ENCODE peak calls at places on chromosomes 13 and 19, in four cellular contexts. G is K562, Y is HepG2, C is GM12878. H is an unnamed sample.

GRCh38 chr19:35903550-35904179 is 1.3 kb downstream of the HCST start:
- DNase-seq in G (peak), Y (peak), C (peak), H (peak)

GRCh38 chr13:111460548-111461444 is 140.4 kb downstream of the TEX29 start:
- DNase-seq in C (no peak), Y (peak), G (no peak), H (peak)

GRCh38 chr13:60755380-60756163 is 358.6 kb downstream of the TDRD3 start:
- DNase-seq in Y (no peak), G (no peak), C (no peak), H (no peak)

GRCh38 chr13:73870970-73871935 is 263.0 kb downstream of the KLF12 start:
- DNase-seq in G (no peak), Y (no peak), C (no peak), H (peak)

GRCh38 chr13:21964686-21965085 is 293.8 kb downstream of the FGF9 start:
- DNase-seq in C (no peak), G (no peak), Y (no peak), H (no peak)

GRCh38 chr13:51070005-51070649 is 40.9 kb downstream of the C13orf42 start:
- DNase-seq in G (peak), Y (peak), C (peak), H (peak)

GRCh38 chr13:48574036-48574796 is 41.3 kb upstream of the RCBTB2 start:
- DNase-seq in Y (no peak), C (no peak), G (no peak), H (no peak)

GRCh38 chr19:7926021-7926726 is at the start of gene CTXN1:
- DNase-seq in Y (no peak), G (peak), C (no peak), H (peak)

GRCh38 chr19:33175886-33176669 is 18.1 kb upstream of the LRP3 start:
- DNase-seq in Y (peak), G (no peak), C (no peak), H (no peak)

GRCh38 chr19:661427-662196 is 1.4 kb downstream of the RNF126 start:
- DNase-seq in G (no peak), Y (no peak), C (no peak), H (no peak)

GRCh38 chr19:53898680-53899341 is 10.3 kb upstream of the CACNG7 start:
- DNase-seq in Y (no peak), G (peak), C (no peak), H (peak)

GRCh38 chr13:102779426-102780159 is 6.0 kb upstream of the TEX30 start:
- DNase-seq in C (no peak), G (no peak), Y (no peak), H (no peak)

GRCh38 chr19:34084396-34085145 is 87.7 kb upstream of the LSM14A start:
- DNase-seq in G (no peak), Y (no peak), C (no peak), H (no peak)

GRCh38 chr13:36476661-36477060 is 44.4 kb downstream of the CCNA1 start:
- DNase-seq in G (no peak), C (no peak), Y (no peak), H (no peak)

GRCh38 chr19:38648789-38649304 is 1.4 kb downstream of the ACTN4 start:
- DNase-seq in Y (no peak), G (no peak), C (no peak), H (no peak)

GRCh38 chr19:38649305-38650179 is 2.1 kb downstream of the ACTN4 start:
- DNase-seq in G (no peak), C (no peak), Y (peak), H (no peak)

GRCh38 chr19:38653028-38653571 is 5.7 kb downstream of the ACTN4 start:
- DNase-seq in Y (peak), C (no peak), G (no peak), H (no peak)

GRCh38 chr19:38650180-38650775 is 2.8 kb downstream of the ACTN4 start:
- DNase-seq in C (no peak), Y (no peak), G (no peak), H (no peak)

GRCh38 chr19:38650911-38651584 is 3.6 kb downstream of the ACTN4 start:
- DNase-seq in C (no peak), G (no peak), Y (no peak), H (no peak)
- TF ChIP-seq TARDBP in C (no peak), G (no peak), Y (no peak), H (no peak)

GRCh38 chr19:16934489-16934888 is 45.7 kb downstream of the F2RL3 start:
- DNase-seq in G (no peak), C (no peak), Y (no peak), H (no peak)
- TF ChIP-seq FOXK2 in G (no peak), C (no peak), Y (no peak), H (no peak)

GRCh38 chr19:52522555-52522954 is 4.9 kb upstream of the ZNF808 start:
- DNase-seq in G (peak), C (no peak), Y (no peak), H (no peak)
- TF ChIP-seq TARDBP in G (no peak), C (no peak), Y (no peak), H (no peak)

GRCh38 chr19:46737275-46737654 is 8.6 kb upstream of the FKRP start:
- DNase-seq in Y (no peak), G (peak), C (no peak), H (no peak)

GRCh38 chr19:46741447-46741846 is 4.4 kb upstream of the FKRP start:
- DNase-seq in C (no peak), G (no peak), Y (no peak), H (no peak)

GRCh38 chr19:46737761-46738171 is 8.1 kb upstream of the FKRP start:
- DNase-seq in Y (no peak), C (no peak), G (no peak), H (no peak)

GRCh38 chr19:46736544-46737274 is 9.1 kb upstream of the FKRP start:
- DNase-seq in Y (no peak), G (peak), C (no peak), H (no peak)

GRCh38 chr19:46739290-46739771 is 6.5 kb upstream of the FKRP start:
- DNase-seq in C (no peak), G (no peak), Y (no peak), H (no peak)
- TF ChIP-seq FOXK2 in C (no peak), G (no peak), Y (no peak), H (no peak)

DNA sequence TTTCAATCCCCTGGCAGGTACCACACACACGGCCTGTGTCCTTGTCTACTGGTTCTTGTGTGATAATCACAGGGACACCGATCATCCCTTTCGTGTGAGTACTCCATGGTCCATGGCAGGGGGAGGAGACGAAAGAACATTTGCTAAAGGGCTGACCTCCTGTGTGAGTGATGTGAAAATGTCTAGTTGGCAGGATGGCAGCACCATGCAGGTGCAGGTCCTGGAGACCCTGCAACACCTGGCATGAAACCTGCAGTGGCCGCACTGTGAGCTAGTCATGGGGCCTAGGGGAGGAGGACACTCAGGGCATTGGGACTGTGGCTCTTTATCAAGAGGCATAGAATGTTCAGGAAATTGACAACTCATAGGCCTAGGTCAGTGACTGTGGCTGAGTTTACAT is 22.9 kb upstream of the LGALS14 start:
- DNase-seq in Y (no peak), G (no peak), C (no peak), H (no peak)
- TF ChIP-seq TARDBP in Y (no peak), G (no peak), C (no peak), H (no peak)

DNA sequence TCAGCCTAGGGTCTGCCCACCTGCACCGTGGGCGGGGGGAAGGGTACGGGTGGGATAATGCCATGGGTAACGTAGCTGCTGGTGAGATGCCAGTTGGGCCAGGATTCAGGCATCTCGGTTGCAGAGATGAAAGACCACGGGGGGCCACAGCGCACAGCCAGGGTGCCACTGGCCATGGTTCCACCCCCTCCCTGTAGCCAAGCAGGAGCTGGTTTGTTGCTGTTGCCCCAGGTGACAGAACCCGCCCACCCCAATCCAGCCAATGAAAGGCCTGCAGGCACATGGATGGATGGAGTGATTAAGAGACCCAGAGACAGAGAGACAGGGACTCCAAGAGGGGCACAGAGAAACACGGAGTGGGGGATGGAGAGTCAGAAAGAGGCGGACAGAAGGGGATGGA is 1.0 kb upstream of the CGB7 start:
- DNase-seq in Y (no peak), G (peak), C (no peak), H (peak)
- TF ChIP-seq FOXK2 in Y (no peak), G (no peak), C (no peak), H (no peak)

DNA sequence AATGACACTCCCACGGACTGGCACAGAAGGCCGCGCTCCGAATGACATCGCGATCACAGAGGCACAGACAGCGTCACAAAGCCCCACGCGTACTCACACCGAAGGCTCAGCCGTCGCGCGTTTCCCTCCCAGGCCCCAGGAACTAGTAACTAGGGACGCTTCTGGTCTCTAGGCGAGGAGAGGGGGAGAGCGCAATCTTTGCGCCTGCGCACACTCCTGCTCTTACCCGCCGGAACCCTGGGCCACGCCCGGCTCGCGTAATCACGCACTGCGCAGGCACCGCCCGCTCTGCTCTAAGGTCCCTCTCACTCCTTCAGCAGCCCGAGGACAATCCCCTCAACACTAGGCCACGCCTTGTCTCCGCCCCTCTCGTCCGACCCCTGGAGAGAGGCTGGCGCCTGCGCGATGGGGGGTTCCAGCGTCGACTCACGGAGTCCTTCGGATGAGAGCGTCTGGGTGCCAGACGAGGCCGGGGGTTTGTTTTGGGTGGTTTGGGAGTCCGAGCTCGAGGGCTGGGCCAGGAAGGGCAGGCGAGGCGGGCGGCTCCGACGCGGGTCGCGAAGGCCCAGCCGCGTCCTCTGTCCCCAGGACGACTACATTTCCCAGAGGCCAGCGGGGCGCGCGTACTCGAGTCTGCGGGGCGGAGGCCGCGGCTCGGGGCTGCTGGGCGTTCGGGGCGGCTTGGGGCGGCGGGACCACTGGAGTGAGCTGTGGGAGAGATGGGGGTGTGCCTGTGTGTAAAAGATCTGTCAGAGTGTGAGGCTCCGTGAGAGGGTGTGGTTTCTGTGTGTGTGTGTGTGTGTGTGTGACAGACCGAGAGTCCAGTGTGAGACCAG is at the start of gene ZNF471:
- DNase-seq in Y (no peak), G (no peak), C (no peak), H (peak)
- TF ChIP-seq TARDBP in Y (no peak), G (no peak), C (no peak), H (no peak)

DNA sequence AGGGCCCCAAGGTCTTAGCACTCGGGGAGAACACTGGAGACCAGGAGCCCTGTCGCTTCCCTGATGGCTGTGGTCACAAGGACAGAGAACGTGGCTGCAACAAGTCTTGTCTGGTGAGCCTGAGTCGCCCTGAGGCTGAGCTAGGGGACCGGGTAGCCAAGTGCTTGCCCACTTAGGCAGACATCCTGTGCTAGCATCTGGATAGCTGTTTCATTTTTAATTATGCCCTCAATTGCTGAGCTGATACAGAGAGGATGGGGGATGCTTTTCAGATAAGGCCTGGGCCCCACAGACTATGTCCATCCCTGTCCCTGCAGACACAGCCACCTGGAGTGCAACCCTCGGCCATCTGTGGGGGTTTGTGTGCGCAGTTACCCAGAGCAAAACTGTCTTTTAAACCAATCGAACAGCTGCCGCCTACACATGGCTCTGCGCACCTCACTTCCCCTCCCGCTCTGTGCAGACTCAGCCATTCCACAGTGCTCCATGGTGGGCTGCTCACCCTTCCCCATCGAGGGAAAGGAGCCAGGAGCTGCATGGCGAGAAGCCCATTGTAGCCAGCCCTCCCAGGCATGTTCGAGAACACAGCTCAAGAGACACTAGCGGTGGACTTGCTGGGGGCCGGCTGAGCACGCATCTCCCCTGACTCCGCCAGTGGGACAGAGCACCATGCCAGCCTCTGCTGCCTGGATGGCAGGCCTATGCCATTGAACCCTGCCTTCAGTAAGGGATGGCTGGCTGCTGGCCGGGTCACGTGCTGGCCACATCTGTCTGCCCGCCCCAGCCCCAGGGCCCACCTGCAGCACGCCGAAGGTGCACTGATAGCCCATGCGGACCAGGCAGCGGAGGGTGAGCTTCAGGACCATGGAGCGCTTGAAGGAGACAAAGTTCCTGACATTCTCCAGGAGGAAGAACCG is 19.4 kb upstream of the EIF3G start:
- DNase-seq in G (no peak), C (no peak), Y (no peak), H (no peak)
- TF ChIP-seq FOXK2 in G (no peak), C (no peak), Y (no peak), H (no peak)

DNA sequence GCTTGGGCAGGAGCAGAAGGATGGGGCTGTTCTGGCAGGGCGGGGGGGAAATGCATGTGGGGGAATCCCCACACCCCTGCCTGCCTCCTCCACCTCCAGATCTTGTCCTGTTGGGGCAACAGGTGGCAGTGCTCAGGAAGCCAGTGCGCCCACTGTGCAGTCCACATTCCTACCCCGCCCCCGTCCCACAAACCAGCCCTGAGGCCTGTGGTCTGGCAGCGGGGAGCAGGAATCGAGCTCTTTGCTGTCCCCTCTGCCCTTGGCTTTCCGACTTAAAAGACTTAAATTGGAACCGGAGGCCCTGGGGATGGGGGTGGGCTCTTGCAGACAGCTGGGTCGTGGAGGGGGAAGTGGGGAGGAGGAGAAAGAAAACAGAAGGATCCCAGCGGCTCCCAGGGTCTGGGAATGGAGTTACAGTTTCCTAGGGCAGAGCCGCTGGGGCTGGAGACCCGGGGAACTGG is 4.3 kb downstream of the NANOS3 start:
- DNase-seq in Y (peak), C (no peak), G (no peak), H (no peak)
- TF ChIP-seq TARDBP in Y (no peak), C (no peak), G (no peak), H (no peak)

DNA sequence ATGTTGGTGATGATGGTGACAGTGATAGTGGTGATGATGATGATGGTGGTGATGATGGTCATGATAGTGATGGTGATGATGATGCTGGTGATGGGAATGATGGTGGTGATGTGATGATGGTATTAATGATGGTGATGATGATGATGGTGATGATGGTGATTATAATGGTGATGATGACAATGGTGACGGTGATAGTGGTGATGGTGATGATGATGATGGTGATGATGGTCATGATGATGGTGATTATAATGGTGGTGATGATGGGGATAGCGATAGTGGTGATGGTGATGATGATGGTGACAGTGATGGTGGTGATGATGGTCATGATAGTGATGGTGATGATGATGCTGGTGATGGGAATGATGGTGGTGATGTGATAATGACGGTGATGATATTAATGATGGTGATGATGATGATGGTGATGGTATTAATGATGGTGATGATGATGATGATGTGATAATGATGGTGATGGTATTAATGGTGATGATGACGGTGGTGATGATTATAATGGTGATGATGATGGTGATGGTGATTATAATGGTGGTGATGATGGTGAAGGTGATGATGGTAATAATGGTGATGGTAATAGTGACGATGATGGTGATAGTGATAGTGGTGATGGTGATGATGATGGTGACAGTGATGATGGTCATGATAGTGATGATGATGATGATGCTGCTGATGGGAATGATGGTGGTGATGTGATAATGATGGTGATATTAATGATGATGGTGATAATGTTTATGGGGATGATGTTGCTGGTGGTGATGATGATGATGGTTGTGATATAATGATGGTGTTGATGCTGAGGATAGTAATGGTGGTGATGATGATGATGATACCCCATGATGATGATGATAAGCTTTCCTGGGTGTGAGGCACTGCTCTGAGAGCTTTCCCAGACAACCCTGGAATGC is 7.7 kb downstream of the C13orf46 start:
- DNase-seq in Y (no peak), G (no peak), C (no peak), H (no peak)
- TF ChIP-seq FOXK2 in Y (no peak), G (no peak), C (no peak), H (no peak)